ENCODE peak calls at places on chromosomes 11 and 22, in eight cellular contexts. V is H9, R is right lobe of liver, A is neural progenitor cell, W is HFF-Myc, U is AG04450, O is transverse colon, S is lower lobe of right lung. M is an unnamed sample.

GRCh38 chr11:1870721-1871466 is 18.0 kb downstream of the LSP1 start:
- DNase-seq in R (no peak), S (peak; percentile 74), U (no peak), O (no peak), W (no peak), A (peak; percentile 45), V (no peak), M (no peak)

GRCh38 chr11:79939111-79939510 is 498.3 kb upstream of the TENM4 start:
- DNase-seq in R (no peak), W (no peak), A (no peak), U (no peak), S (no peak), V (no peak), O (no peak), M (no peak)

GRCh38 chr11:28619870-28620540 is 511.8 kb downstream of the METTL15 start:
- DNase-seq in W (no peak), A (no peak), O (no peak), V (no peak), R (no peak), U (no peak), S (no peak), M (no peak)

GRCh38 chr22:46402505-46402904 is 67.0 kb downstream of the TRMU start:
- DNase-seq in O (no peak), U (no peak), R (no peak), W (no peak), V (no peak), A (no peak), S (no peak), M (no peak)

GRCh38 chr11:84522331-84522730 is 1104.8 kb downstream of the DLG2 start:
- DNase-seq in R (no peak), V (no peak), W (no peak), O (no peak), U (no peak), A (no peak), S (no peak), M (no peak)

GRCh38 chr22:45538284-45538683 is 35.6 kb downstream of the FBLN1 start:
- DNase-seq in R (no peak), V (no peak), W (no peak), U (no peak), A (no peak), S (no peak), O (no peak), M (no peak)

GRCh38 chr11:68541983-68542382 is 81.4 kb downstream of the PPP6R3 start:
- DNase-seq in O (no peak), V (no peak), R (no peak), U (no peak), W (no peak), A (no peak), S (no peak), M (no peak)

GRCh38 chr22:39433476-39434242 is 23.2 kb upstream of the MGAT3 start:
- DNase-seq in A (no peak), R (no peak), W (no peak), U (no peak), O (no peak), S (no peak), V (no peak), M (no peak)

GRCh38 chr11:44923796-44924195 is 26.9 kb downstream of the TP53I11 start:
- DNase-seq in W (no peak), R (no peak), S (no peak), O (no peak), A (no peak), V (no peak), U (no peak), M (no peak)

GRCh38 chr11:89495951-89496350 is 4.8 kb upstream of the NOX4 start:
- DNase-seq in A (peak; percentile 50), W (peak; percentile 43), R (no peak), S (no peak), O (no peak), V (no peak), U (peak; percentile 51), M (no peak)

GRCh38 chr11:129322941-129323340 is 52.7 kb upstream of the BARX2 start:
- DNase-seq in R (no peak), V (peak; percentile 39), U (no peak), W (no peak), O (no peak), S (no peak), A (no peak), M (no peak)

GRCh38 chr11:44752262-44752661 is 25.5 kb downstream of the TSPAN18 start:
- DNase-seq in U (no peak), A (no peak), O (no peak), S (no peak), V (no peak), R (no peak), W (no peak), M (no peak)

GRCh38 chr22:47322854-47323253 is 560.4 kb downstream of the TBC1D22A start:
- DNase-seq in O (no peak), R (no peak), W (no peak), V (no peak), S (no peak), A (no peak), U (no peak), M (no peak)

GRCh38 chr11:44528103-44528502 is 37.4 kb upstream of the CD82 start:
- DNase-seq in S (no peak), R (no peak), W (no peak), V (no peak), O (no peak), A (no peak), U (no peak), M (no peak)

GRCh38 chr22:44325718-44326548 is 13.2 kb upstream of the SHISAL1 start:
- DNase-seq in U (no peak), V (no peak), O (no peak), R (no peak), W (peak; percentile 9), A (peak; percentile 38), S (no peak), M (no peak)

GRCh38 chr11:104830080-104830479 is 68.2 kb downstream of the CASP12 start:
- DNase-seq in O (no peak), R (no peak), A (no peak), W (no peak), S (no peak), V (no peak), U (no peak), M (no peak)

GRCh38 chr11:131408011-131408640 is 37.7 kb downstream of the NTM start:
- DNase-seq in A (peak; percentile 64), U (no peak), R (peak; percentile 54), W (no peak), O (no peak), V (peak; percentile 49), S (no peak), M (peak; percentile 59)

GRCh38 chr22:37183432-37184379 is 4.3 kb downstream of the C1QTNF6 start:
- DNase-seq in A (no peak), W (no peak), R (no peak), V (no peak), U (no peak), S (peak; percentile 34), O (no peak), M (peak; percentile 33)

GRCh38 chr11:126963115-126963514 is 37.5 kb downstream of the KIRREL3 start:
- DNase-seq in A (no peak), R (no peak), W (no peak), V (no peak), U (no peak), O (no peak), S (no peak), M (no peak)

DNA sequence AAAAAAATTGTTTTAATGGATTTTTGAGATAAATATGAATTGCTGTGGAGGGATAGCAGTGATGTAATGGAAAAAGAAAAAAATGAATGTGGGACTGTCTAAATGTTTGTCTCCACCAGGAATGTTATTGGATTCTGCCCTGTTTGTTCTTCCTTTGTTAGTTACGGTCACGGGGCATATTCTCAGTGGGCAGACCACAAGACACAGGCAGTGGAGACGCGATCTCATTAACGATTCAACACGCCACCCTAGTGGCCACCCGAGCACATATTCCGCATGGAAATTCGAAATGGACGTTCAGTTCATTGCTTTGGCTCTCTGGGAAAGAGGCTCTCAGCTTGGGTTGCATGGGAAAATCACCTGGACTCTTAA is 151.8 kb upstream of the TTC12 start:
- DNase-seq in A (no peak), U (no peak), S (no peak), O (no peak), R (no peak), W (no peak), V (no peak), M (no peak)
- TF ChIP-seq CTCF in A (peak; percentile 32), U (no peak), S (no peak), O (no peak), R (no peak), W (no peak), V (peak; percentile 33), M (no peak)

DNA sequence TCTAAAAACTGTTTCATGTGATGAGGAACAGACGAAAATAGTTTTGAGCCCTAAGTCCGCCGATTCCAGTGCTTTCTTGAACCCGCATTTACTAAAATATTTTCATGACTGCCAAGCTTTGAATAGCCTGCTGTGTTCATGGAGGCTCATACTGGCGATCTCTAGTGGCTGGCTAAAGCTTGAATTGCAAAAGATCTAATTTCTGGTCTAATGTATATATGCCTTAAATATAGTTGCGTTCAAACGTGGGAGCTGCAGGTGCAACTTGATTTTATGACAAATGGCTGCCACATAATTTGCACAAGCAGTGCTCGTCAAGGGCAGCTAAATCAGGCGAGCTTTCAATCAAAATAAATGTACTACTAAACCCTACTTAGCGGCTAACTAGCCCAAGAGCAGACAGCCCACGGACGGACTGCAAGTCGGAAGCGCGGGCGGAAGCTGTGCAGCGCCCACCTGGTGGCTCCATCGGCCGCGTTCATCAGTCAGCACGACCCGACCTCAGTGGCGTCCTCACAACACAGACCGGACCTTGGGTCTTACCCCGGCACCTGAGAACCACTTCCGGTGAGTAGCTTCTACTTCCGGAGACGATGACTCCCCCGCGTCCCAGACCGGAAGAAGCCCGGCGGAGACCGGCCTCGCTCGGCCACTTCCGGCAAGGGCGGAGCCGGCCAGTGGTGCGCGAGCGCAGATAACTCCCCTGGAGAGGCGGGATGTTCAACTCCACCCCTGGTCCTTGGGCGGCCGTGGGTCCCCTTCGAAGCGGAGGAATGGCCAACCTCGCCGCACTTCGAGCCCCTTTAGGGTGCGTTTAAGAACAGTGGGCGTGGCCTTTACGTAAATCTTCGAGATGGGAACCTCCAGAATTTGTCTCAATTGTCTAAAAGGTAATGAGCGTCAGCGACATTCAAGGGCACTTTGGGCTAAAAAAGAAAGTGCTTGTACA is 6.1 kb downstream of the RPL27A start:
- DNase-seq in U (peak; percentile 90), S (peak; percentile 95), A (peak; percentile 97), R (peak; percentile 97), O (peak; percentile 96), W (peak; percentile 94), V (peak; percentile 99), M (peak; percentile 95)
- TF ChIP-seq CTCF in U (no peak), S (no peak), A (peak; percentile 32), R (peak; percentile 15), O (peak; percentile 10), W (no peak), V (peak; percentile 27), M (no peak)

GRCh38 chr11:66418168-66418985 is 2.5 kb upstream of the NPAS4 start:
- DNase-seq in U (peak; percentile 91), O (peak; percentile 56), V (peak; percentile 86), S (peak; percentile 58), R (no peak), W (peak; percentile 45), A (peak; percentile 95), M (peak; percentile 69)
- TF ChIP-seq CTCF in U (peak; percentile 67), O (peak; percentile 26), V (peak; percentile 58), S (peak; percentile 14), R (peak; percentile 14), W (peak; percentile 35), A (peak; percentile 54), M (peak; percentile 32)

DNA sequence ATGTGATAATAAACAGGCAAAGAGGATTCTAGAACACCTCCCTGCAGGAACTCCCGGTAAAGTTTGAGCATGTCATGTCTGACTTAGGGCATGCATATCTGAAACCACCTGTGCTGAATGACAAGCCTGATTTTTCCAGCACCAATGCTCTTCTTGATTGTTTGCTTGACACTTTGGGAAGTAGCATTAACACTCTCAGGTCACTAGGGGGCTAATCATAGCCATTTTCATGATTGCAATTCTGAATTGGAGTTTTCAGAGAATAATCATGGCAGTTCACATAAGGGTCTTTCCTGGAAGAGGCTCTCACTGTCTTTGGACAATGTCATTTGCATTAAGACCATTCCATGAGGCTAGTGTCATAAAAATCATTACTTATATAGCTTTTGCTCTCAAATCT is 234.4 kb upstream of the MTNR1B start:
- DNase-seq in R (no peak), A (peak; percentile 20), V (no peak), S (no peak), W (no peak), U (no peak), O (no peak), M (no peak)
- TF ChIP-seq CTCF in R (peak; percentile 24), A (peak; percentile 58), V (peak; percentile 68), S (no peak), W (no peak), U (peak; percentile 9), O (peak; percentile 29), M (no peak)